ENCODE peak calls at places on chromosomes 13 and 19, in ten cellular contexts. One of them, this sample, is unnamed.
A peak's percentile ranks its signal among the peaks of the same experiment; 100 is the strongest.

GRCh38 chr13:20191311-20191901 is 1.3 kb downstream of the GJB2 start:
- DNase-seq in A549: no peak
- DNase-seq in ovary: no peak
- DNase-seq in suprapubic skin: no peak
- DNase-seq in GM12878: no peak
- DNase-seq in endothelial cell of umbilical vein: no peak
- DNase-seq in stomach: no peak
- DNase-seq in uterus: no peak
- DNase-seq in adrenal gland: no peak
- DNase-seq in heart left ventricle: no peak
- DNase-seq in this sample: peak; percentile 17

GRCh38 chr13:76968041-76968440 is 19.7 kb downstream of the ACOD1 start:
- DNase-seq in A549: no peak
- DNase-seq in adrenal gland: no peak
- DNase-seq in GM12878: no peak
- DNase-seq in suprapubic skin: no peak
- DNase-seq in heart left ventricle: no peak
- DNase-seq in endothelial cell of umbilical vein: no peak
- DNase-seq in ovary: no peak
- DNase-seq in stomach: no peak
- DNase-seq in uterus: no peak
- DNase-seq in this sample: no peak

GRCh38 chr13:73090116-73090811 is 31.5 kb downstream of the KLF5 start:
- DNase-seq in ovary: no peak
- DNase-seq in heart left ventricle: no peak
- DNase-seq in stomach: peak; percentile 57
- DNase-seq in GM12878: no peak
- DNase-seq in endothelial cell of umbilical vein: peak; percentile 79
- DNase-seq in suprapubic skin: no peak
- DNase-seq in uterus: no peak
- DNase-seq in adrenal gland: peak; percentile 11
- DNase-seq in A549: peak; percentile 79
- DNase-seq in this sample: peak; percentile 32

GRCh38 chr13:40271931-40272775 is 394.3 kb downstream of the FOXO1 start:
- DNase-seq in A549: no peak
- DNase-seq in ovary: peak; percentile 60
- DNase-seq in stomach: peak; percentile 49
- DNase-seq in heart left ventricle: peak; percentile 77
- DNase-seq in uterus: peak; percentile 84
- DNase-seq in adrenal gland: peak; percentile 33
- DNase-seq in endothelial cell of umbilical vein: peak; percentile 55
- DNase-seq in suprapubic skin: peak; percentile 89
- DNase-seq in GM12878: no peak
- DNase-seq in this sample: peak; percentile 78

GRCh38 chr13:47545630-47546029 is 455.4 kb downstream of the SUCLA2 start:
- DNase-seq in A549: no peak
- DNase-seq in heart left ventricle: no peak
- DNase-seq in endothelial cell of umbilical vein: no peak
- DNase-seq in uterus: no peak
- DNase-seq in ovary: no peak
- DNase-seq in stomach: no peak
- DNase-seq in adrenal gland: no peak
- DNase-seq in suprapubic skin: no peak
- DNase-seq in GM12878: no peak
- DNase-seq in this sample: no peak

GRCh38 chr13:22000191-22000590 is 329.3 kb downstream of the FGF9 start:
- DNase-seq in adrenal gland: no peak
- DNase-seq in uterus: no peak
- DNase-seq in A549: no peak
- DNase-seq in suprapubic skin: no peak
- DNase-seq in endothelial cell of umbilical vein: no peak
- DNase-seq in GM12878: no peak
- DNase-seq in stomach: no peak
- DNase-seq in heart left ventricle: no peak
- DNase-seq in ovary: no peak
- DNase-seq in this sample: no peak

GRCh38 chr19:35167251-35168119 is 12.9 kb downstream of the FXYD5 start:
- DNase-seq in endothelial cell of umbilical vein: no peak
- DNase-seq in uterus: no peak
- DNase-seq in adrenal gland: no peak
- DNase-seq in GM12878: no peak
- DNase-seq in heart left ventricle: no peak
- DNase-seq in ovary: no peak
- DNase-seq in stomach: no peak
- DNase-seq in suprapubic skin: no peak
- DNase-seq in A549: no peak
- DNase-seq in this sample: no peak

GRCh38 chr13:35630551-35631275 is 154.2 kb upstream of the MAB21L1 start:
- DNase-seq in ovary: no peak
- DNase-seq in GM12878: no peak
- DNase-seq in A549: peak; percentile 15
- DNase-seq in adrenal gland: peak; percentile 11
- DNase-seq in suprapubic skin: no peak
- DNase-seq in uterus: no peak
- DNase-seq in endothelial cell of umbilical vein: peak; percentile 13
- DNase-seq in heart left ventricle: no peak
- DNase-seq in stomach: no peak
- DNase-seq in this sample: no peak

GRCh38 chr19:38721496-38721895 is 22.8 kb downstream of the CAPN12 start:
- DNase-seq in heart left ventricle: no peak
- DNase-seq in suprapubic skin: no peak
- DNase-seq in stomach: no peak
- DNase-seq in GM12878: no peak
- DNase-seq in A549: no peak
- DNase-seq in adrenal gland: no peak
- DNase-seq in uterus: no peak
- DNase-seq in ovary: no peak
- DNase-seq in endothelial cell of umbilical vein: no peak
- DNase-seq in this sample: no peak
- H3K27ac ChIP-seq in heart left ventricle: peak overlapping the region; percentile 98
- H3K27ac ChIP-seq in suprapubic skin: peak overlapping the region; percentile 49
- H3K27ac ChIP-seq in stomach: peak overlapping the region; percentile 88
- H3K27ac ChIP-seq in GM12878: no peak overlapping the region
- H3K27ac ChIP-seq in A549: peak overlapping the region; percentile 55
- H3K27ac ChIP-seq in adrenal gland: no peak overlapping the region
- H3K27ac ChIP-seq in uterus: peak overlapping the region; percentile 92
- H3K27ac ChIP-seq in ovary: no peak overlapping the region
- H3K27ac ChIP-seq in endothelial cell of umbilical vein: no peak overlapping the region
- H3K27ac ChIP-seq in this sample: peak overlapping the region; percentile 92

GRCh38 chr19:54928299-54928698 is 19.0 kb downstream of the NLRP7 start:
- DNase-seq in suprapubic skin: no peak
- DNase-seq in endothelial cell of umbilical vein: no peak
- DNase-seq in heart left ventricle: no peak
- DNase-seq in stomach: no peak
- DNase-seq in A549: no peak
- DNase-seq in adrenal gland: no peak
- DNase-seq in ovary: no peak
- DNase-seq in GM12878: no peak
- DNase-seq in uterus: no peak
- DNase-seq in this sample: no peak
- TF ChIP-seq POLR2A in suprapubic skin: no peak
- TF ChIP-seq POLR2A in endothelial cell of umbilical vein: no peak
- TF ChIP-seq POLR2A in heart left ventricle: no peak
- TF ChIP-seq POLR2A in stomach: no peak
- TF ChIP-seq POLR2A in A549: no peak
- TF ChIP-seq POLR2A in adrenal gland: no peak
- TF ChIP-seq POLR2A in ovary: no peak
- TF ChIP-seq POLR2A in GM12878: no peak
- TF ChIP-seq POLR2A in uterus: no peak
- TF ChIP-seq POLR2A in this sample: no peak

GRCh38 chr13:75877092-75877491 is 241.0 kb downstream of the LMO7 start:
- DNase-seq in GM12878: no peak
- DNase-seq in ovary: no peak
- DNase-seq in endothelial cell of umbilical vein: no peak
- DNase-seq in heart left ventricle: no peak
- DNase-seq in suprapubic skin: no peak
- DNase-seq in A549: no peak
- DNase-seq in stomach: no peak
- DNase-seq in uterus: no peak
- DNase-seq in adrenal gland: no peak
- DNase-seq in this sample: no peak

GRCh38 chr13:75876371-75877050 is 240.4 kb downstream of the LMO7 start:
- DNase-seq in endothelial cell of umbilical vein: peak; percentile 74
- DNase-seq in adrenal gland: peak; percentile 59
- DNase-seq in ovary: peak; percentile 60
- DNase-seq in heart left ventricle: peak; percentile 39
- DNase-seq in GM12878: peak; percentile 23
- DNase-seq in suprapubic skin: no peak
- DNase-seq in uterus: peak; percentile 55
- DNase-seq in stomach: peak; percentile 61
- DNase-seq in A549: peak; percentile 33
- DNase-seq in this sample: peak; percentile 56

GRCh38 chr13:75881109-75881775 is 245.1 kb downstream of the LMO7 start:
- DNase-seq in uterus: no peak
- DNase-seq in adrenal gland: no peak
- DNase-seq in stomach: no peak
- DNase-seq in heart left ventricle: no peak
- DNase-seq in endothelial cell of umbilical vein: no peak
- DNase-seq in suprapubic skin: no peak
- DNase-seq in GM12878: no peak
- DNase-seq in A549: no peak
- DNase-seq in ovary: no peak
- DNase-seq in this sample: no peak

GRCh38 chr13:75875450-75875849 is 239.3 kb downstream of the LMO7 start:
- DNase-seq in stomach: no peak
- DNase-seq in ovary: no peak
- DNase-seq in GM12878: no peak
- DNase-seq in suprapubic skin: no peak
- DNase-seq in heart left ventricle: no peak
- DNase-seq in endothelial cell of umbilical vein: no peak
- DNase-seq in A549: no peak
- DNase-seq in adrenal gland: no peak
- DNase-seq in uterus: no peak
- DNase-seq in this sample: no peak

DNA sequence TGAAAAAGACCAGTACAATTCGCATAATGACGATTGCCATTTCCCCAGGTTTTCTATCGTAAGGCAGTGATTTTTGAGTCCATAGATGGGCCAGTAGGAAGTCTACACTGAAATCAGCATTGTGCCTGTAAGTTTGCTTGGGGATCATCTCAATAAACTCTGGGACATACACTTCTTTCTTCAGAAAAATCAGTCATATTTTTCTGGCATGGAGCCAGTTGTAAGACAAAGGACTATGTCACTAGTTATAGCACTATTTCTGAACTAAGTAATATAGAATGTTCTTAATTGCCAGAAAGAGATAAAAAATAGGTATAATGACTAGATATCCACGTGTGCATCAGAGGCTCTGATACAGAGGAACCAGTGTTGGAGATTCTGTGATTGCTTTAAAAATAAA is 243.5 kb downstream of the LMO7 start:
- DNase-seq in A549: no peak
- DNase-seq in endothelial cell of umbilical vein: peak; percentile 26
- DNase-seq in stomach: no peak
- DNase-seq in suprapubic skin: no peak
- DNase-seq in heart left ventricle: no peak
- DNase-seq in uterus: no peak
- DNase-seq in GM12878: no peak
- DNase-seq in adrenal gland: no peak
- DNase-seq in ovary: no peak
- DNase-seq in this sample: no peak
- H3K27ac ChIP-seq in A549: no peak overlapping the region
- H3K27ac ChIP-seq in endothelial cell of umbilical vein: no peak overlapping the region
- H3K27ac ChIP-seq in stomach: no peak overlapping the region
- H3K27ac ChIP-seq in suprapubic skin: no peak overlapping the region
- H3K27ac ChIP-seq in heart left ventricle: no peak overlapping the region
- H3K27ac ChIP-seq in uterus: no peak overlapping the region
- H3K27ac ChIP-seq in GM12878: no peak overlapping the region
- H3K27ac ChIP-seq in adrenal gland: no peak overlapping the region
- H3K27ac ChIP-seq in ovary: no peak overlapping the region
- H3K27ac ChIP-seq in this sample: no peak overlapping the region

GRCh38 chr19:29262085-29262484 is 49.1 kb upstream of the UQCRFS1 start:
- DNase-seq in heart left ventricle: no peak
- DNase-seq in ovary: no peak
- DNase-seq in stomach: no peak
- DNase-seq in GM12878: no peak
- DNase-seq in suprapubic skin: no peak
- DNase-seq in uterus: no peak
- DNase-seq in adrenal gland: no peak
- DNase-seq in A549: no peak
- DNase-seq in endothelial cell of umbilical vein: no peak
- DNase-seq in this sample: no peak

GRCh38 chr19:29265436-29265835 is 52.5 kb upstream of the UQCRFS1 start:
- DNase-seq in GM12878: no peak
- DNase-seq in endothelial cell of umbilical vein: no peak
- DNase-seq in heart left ventricle: no peak
- DNase-seq in stomach: no peak
- DNase-seq in suprapubic skin: peak; percentile 23
- DNase-seq in uterus: no peak
- DNase-seq in A549: no peak
- DNase-seq in adrenal gland: no peak
- DNase-seq in ovary: no peak
- DNase-seq in this sample: no peak

GRCh38 chr19:29264897-29265296 is 51.9 kb upstream of the UQCRFS1 start:
- DNase-seq in heart left ventricle: no peak
- DNase-seq in stomach: no peak
- DNase-seq in endothelial cell of umbilical vein: no peak
- DNase-seq in adrenal gland: no peak
- DNase-seq in suprapubic skin: no peak
- DNase-seq in A549: no peak
- DNase-seq in uterus: no peak
- DNase-seq in GM12878: no peak
- DNase-seq in ovary: no peak
- DNase-seq in this sample: no peak

GRCh38 chr19:29266001-29266400 is 53.0 kb upstream of the UQCRFS1 start:
- DNase-seq in heart left ventricle: no peak
- DNase-seq in ovary: no peak
- DNase-seq in stomach: no peak
- DNase-seq in A549: no peak
- DNase-seq in uterus: no peak
- DNase-seq in endothelial cell of umbilical vein: no peak
- DNase-seq in suprapubic skin: peak; percentile 24
- DNase-seq in adrenal gland: no peak
- DNase-seq in GM12878: no peak
- DNase-seq in this sample: no peak

DNA sequence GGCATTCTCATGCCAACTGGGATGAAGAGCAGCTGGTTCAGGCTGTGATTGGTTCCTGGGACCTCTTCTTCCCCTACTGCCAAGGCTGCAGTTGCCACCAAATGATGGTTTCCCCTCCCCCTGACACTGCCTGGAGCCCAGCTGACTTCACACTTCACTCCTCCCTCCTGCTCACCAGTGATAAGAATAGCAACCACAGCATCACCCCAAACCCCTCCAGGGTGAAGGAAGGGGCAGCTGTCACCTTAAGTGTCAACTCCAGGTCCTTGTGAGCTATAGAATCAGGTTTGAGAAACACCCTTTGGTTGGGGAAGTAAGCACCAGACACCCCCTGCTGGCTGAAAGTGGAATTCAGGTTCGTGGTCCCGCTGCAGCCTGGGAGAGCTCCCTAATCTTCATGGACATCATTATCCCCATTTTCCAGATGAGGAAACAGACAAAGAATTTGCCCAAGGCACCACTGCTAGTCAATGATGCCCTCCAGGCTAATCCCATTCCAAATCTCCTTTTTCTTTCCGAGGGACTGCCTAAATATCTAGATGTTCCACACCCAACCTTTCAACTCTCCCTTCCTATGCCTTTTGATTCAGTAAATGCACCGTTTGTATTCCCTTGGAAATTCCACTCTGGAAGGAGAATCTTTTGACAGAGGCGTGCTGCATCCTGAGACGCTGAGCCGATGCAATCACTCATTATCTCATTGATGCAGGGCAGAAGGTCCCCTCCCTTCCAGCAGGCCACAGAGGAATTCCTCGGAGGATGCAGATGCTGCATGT is 50.5 kb upstream of the UQCRFS1 start:
- DNase-seq in uterus: peak; percentile 20
- DNase-seq in endothelial cell of umbilical vein: no peak
- DNase-seq in stomach: peak; percentile 47
- DNase-seq in A549: peak; percentile 59
- DNase-seq in suprapubic skin: no peak
- DNase-seq in heart left ventricle: no peak
- DNase-seq in adrenal gland: peak; percentile 35
- DNase-seq in ovary: peak; percentile 23
- DNase-seq in GM12878: no peak
- DNase-seq in this sample: peak; percentile 27
- TF ChIP-seq POLR2A in uterus: no peak
- TF ChIP-seq POLR2A in endothelial cell of umbilical vein: no peak
- TF ChIP-seq POLR2A in stomach: no peak
- TF ChIP-seq POLR2A in A549: no peak
- TF ChIP-seq POLR2A in suprapubic skin: no peak
- TF ChIP-seq POLR2A in heart left ventricle: no peak
- TF ChIP-seq POLR2A in adrenal gland: no peak
- TF ChIP-seq POLR2A in ovary: no peak
- TF ChIP-seq POLR2A in GM12878: no peak
- TF ChIP-seq POLR2A in this sample: no peak

This sample was measured in thyroid gland.